ENCODE peak calls at places on chromosomes 13 and 19, in seven cellular contexts. D is NB4, K is endothelial cell, Z is endothelial cell of umbilical vein, U is AG09319, J is neural progenitor cell, E is fibroblast of pulmonary artery. I is an unnamed sample.

GRCh38 chr13:46855166-46855565 is 41.7 kb downstream of the HTR2A start:
- DNase-seq in U (no peak), E (no peak), J (no peak), K (no peak), Z (no peak), D (peak; percentile 15), I (no peak)

GRCh38 chr13:42875448-42876269 is 94.3 kb downstream of the FAM216B start:
- DNase-seq in U (no peak), E (peak; percentile 83), J (peak; percentile 76), Z (peak; percentile 31), K (peak; percentile 25), D (no peak), I (no peak)

GRCh38 chr19:2365201-2365970 is 5.3 kb downstream of the TMPRSS9 start:
- DNase-seq in K (no peak), D (no peak), Z (peak; percentile 15), J (no peak), U (no peak), E (no peak), I (no peak)

GRCh38 chr19:11091343-11092153 is 2.3 kb downstream of the LDLR start:
- DNase-seq in D (peak; percentile 84), J (no peak), K (peak; percentile 51), Z (peak; percentile 95), E (peak; percentile 96), U (peak; percentile 46), I (no peak)

GRCh38 chr19:40200352-40201099 is 9.3 kb downstream of the MAP3K10 start:
- DNase-seq in K (no peak), D (no peak), Z (no peak), E (no peak), U (no peak), J (no peak), I (no peak)

GRCh38 chr19:12035220-12036172 is at the start of gene ZNF433:
- DNase-seq in J (peak; percentile 98), E (peak; percentile 82), U (peak; percentile 52), D (no peak), K (peak; percentile 3), Z (peak; percentile 76), I (peak; percentile 98)

GRCh38 chr19:17966497-17967257 is at the start of gene KCNN1:
- DNase-seq in U (no peak), K (peak; percentile 46), J (peak; percentile 85), E (no peak), D (no peak), Z (no peak), I (peak; percentile 52)

GRCh38 chr13:99258946-99259345 is 767 bp upstream of the GPR18 start:
- DNase-seq in Z (no peak), E (no peak), K (no peak), J (no peak), D (peak; percentile 53), U (no peak), I (no peak)

GRCh38 chr13:26038931-26039475 is 12.8 kb downstream of the SHISA2 start:
- DNase-seq in E (no peak), Z (no peak), J (no peak), D (no peak), U (no peak), K (no peak), I (no peak)

GRCh38 chr19:55131421-55131820 is 14.0 kb upstream of the PPP1R12C start:
- DNase-seq in E (no peak), Z (no peak), U (no peak), D (no peak), K (no peak), J (no peak), I (no peak)

GRCh38 chr19:55136399-55137102 is 12.5 kb downstream of the TNNT1 start:
- DNase-seq in Z (no peak), E (no peak), D (no peak), U (no peak), K (no peak), J (no peak), I (no peak)

GRCh38 chr19:55134732-55135131 is 14.3 kb downstream of the TNNT1 start:
- DNase-seq in J (no peak), E (no peak), Z (no peak), U (no peak), D (no peak), K (no peak), I (no peak)

GRCh38 chr19:55133639-55134444 is 15.2 kb downstream of the TNNT1 start:
- DNase-seq in U (no peak), K (no peak), E (no peak), J (no peak), Z (no peak), D (no peak), I (no peak)

GRCh38 chr19:55132453-55133129 is 15.2 kb upstream of the PPP1R12C start:
- DNase-seq in Z (no peak), E (no peak), D (peak; percentile 31), K (no peak), U (no peak), J (no peak), I (no peak)
- TF ChIP-seq CTCF in Z (peak; percentile 23), E (no peak), D (peak; percentile 27), K (no peak), U (no peak), J (no peak), I (no peak)

GRCh38 chr19:5292453-5292842 is 48.2 kb downstream of the PTPRS start:
- DNase-seq in E (no peak), U (no peak), Z (no peak), D (peak; percentile 62), K (no peak), J (no peak), I (no peak)
- TF ChIP-seq CTCF in E (no peak), U (no peak), Z (no peak), D (no peak), K (no peak), J (no peak), I (no peak)

GRCh38 chr13:37072024-37072423 is 12.5 kb upstream of the SUPT20H start:
- DNase-seq in U (no peak), K (no peak), D (no peak), J (no peak), Z (no peak), E (no peak), I (no peak)

GRCh38 chr13:37070956-37071355 is 11.5 kb upstream of the SUPT20H start:
- DNase-seq in Z (no peak), U (no peak), K (no peak), J (no peak), E (no peak), D (no peak), I (no peak)

GRCh38 chr13:37075164-37075563 is 15.7 kb upstream of the SUPT20H start:
- DNase-seq in E (no peak), U (no peak), J (no peak), D (no peak), Z (no peak), K (no peak), I (no peak)

GRCh38 chr13:37076818-37077217 is 17.3 kb upstream of the SUPT20H start:
- DNase-seq in E (no peak), K (no peak), D (no peak), Z (no peak), J (no peak), U (no peak), I (no peak)

GRCh38 chr13:37074703-37075102 is 15.2 kb upstream of the SUPT20H start:
- DNase-seq in J (peak; percentile 24), K (no peak), E (peak; percentile 67), U (no peak), D (peak; percentile 37), Z (peak; percentile 30), I (no peak)
- TF ChIP-seq CTCF in J (peak; percentile 57), K (no peak), E (peak; percentile 34), U (peak; percentile 21), D (no peak), Z (no peak), I (peak; percentile 48)

GRCh38 chr13:107422421-107422820 is 792.9 kb downstream of the LIG4 start:
- DNase-seq in E (no peak), Z (no peak), U (no peak), K (no peak), D (no peak), J (no peak), I (no peak)
- TF ChIP-seq CTCF in E (no peak), Z (no peak), U (no peak), K (no peak), D (no peak), J (no peak), I (no peak)

GRCh38 chr19:1309977-1310852 is 24.5 kb downstream of the EFNA2 start:
- DNase-seq in E (no peak), K (no peak), J (no peak), D (no peak), U (no peak), Z (no peak), I (no peak)

GRCh38 chr19:1310853-1311180 is 25.1 kb downstream of the EFNA2 start:
- DNase-seq in K (no peak), J (peak; percentile 69), E (no peak), D (no peak), Z (no peak), U (no peak), I (no peak)

GRCh38 chr19:1307755-1308303 is 22.2 kb downstream of the EFNA2 start:
- DNase-seq in D (no peak), U (no peak), J (no peak), Z (no peak), K (no peak), E (no peak), I (no peak)

GRCh38 chr19:1307320-1307719 is 21.6 kb downstream of the EFNA2 start:
- DNase-seq in Z (no peak), K (no peak), U (no peak), E (no peak), J (no peak), D (peak; percentile 84), I (no peak)

DNA sequence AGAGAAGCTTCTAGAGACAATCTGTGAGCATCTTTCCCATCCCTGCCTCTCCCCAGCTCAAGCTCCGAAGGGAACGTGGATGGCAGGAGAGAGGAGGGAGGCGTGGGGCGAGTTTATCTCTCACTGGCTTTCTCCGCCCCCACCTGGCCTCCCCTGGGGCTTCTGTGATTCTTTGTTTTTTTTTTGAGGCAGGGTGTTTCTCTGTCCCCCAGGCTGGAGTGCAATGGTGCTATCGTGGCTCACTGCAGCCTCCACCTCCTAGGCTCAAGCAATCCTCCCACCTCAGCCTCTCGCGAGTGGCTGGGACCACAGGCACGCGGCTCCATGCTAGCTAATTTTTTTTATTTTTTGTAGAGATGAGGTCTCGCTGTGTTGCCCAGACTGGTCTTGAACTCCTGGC is 23.0 kb downstream of the EFNA2 start:
- DNase-seq in Z (no peak), U (no peak), E (no peak), D (no peak), K (no peak), J (no peak), I (no peak)
- TF ChIP-seq CTCF in Z (no peak), U (no peak), E (no peak), D (no peak), K (no peak), J (no peak), I (no peak)